ENCODE peak calls at places on chromosomes 11 and 22, in five cellular contexts. V is GM13977, B is GM12878, Q is body of pancreas, T is AG04450. M is an unnamed sample.

GRCh38 chr11:32224580-32224979 is 133.7 kb downstream of the RCN1 start:
- DNase-seq in V (no peak), B (no peak), Q (no peak), T (no peak), M (no peak)

GRCh38 chr11:64251986-64252837 is 882 bp downstream of the PLCB3 start:
- DNase-seq in V (peak), B (no peak), Q (peak), T (no peak), M (no peak)

GRCh38 chr11:69414773-69415187 is 66.7 kb upstream of the LINC01488 start:
- DNase-seq in V (no peak), B (no peak), Q (no peak), T (no peak), M (no peak)

GRCh38 chr22:50146440-50147228 is 23.9 kb upstream of the PANX2 start:
- DNase-seq in V (no peak), B (no peak), Q (peak), T (peak), M (peak)

GRCh38 chr11:126521196-126521595 is 165.7 kb downstream of the ST3GAL4 start:
- DNase-seq in V (no peak), B (no peak), Q (no peak), T (no peak), M (no peak)

GRCh38 chr11:70729949-70730348 is 331.6 kb downstream of the CTTN start:
- DNase-seq in V (no peak), B (no peak), Q (no peak), T (no peak), M (no peak)

GRCh38 chr11:120400564-120401364 is 64.6 kb downstream of the ARHGEF12 start:
- DNase-seq in V (no peak), B (peak), Q (peak), T (peak), M (peak)

GRCh38 chr22:46517255-46517761 is 20.1 kb downstream of the CELSR1 start:
- DNase-seq in V (no peak), B (no peak), Q (no peak), T (no peak), M (no peak)

GRCh38 chr11:86741489-86742435 is 58.6 kb upstream of the PRSS23 start:
- DNase-seq in V (no peak), B (no peak), Q (no peak), T (no peak), M (peak)

GRCh38 chr11:128757235-128757711 is 63.4 kb downstream of the FLI1 start:
- DNase-seq in V (peak), B (peak), Q (peak), T (no peak), M (peak)

GRCh38 chr22:37499789-37500188 is 13.6 kb upstream of the MFNG start:
- DNase-seq in V (no peak), B (no peak), Q (no peak), T (no peak), M (no peak)

GRCh38 chr22:29457730-29458129 is 19.3 kb downstream of the RFPL1 start:
- DNase-seq in V (peak), B (peak), Q (peak), T (no peak), M (peak)

GRCh38 chr11:129373489-129373953 is 2.1 kb upstream of the BARX2 start:
- DNase-seq in V (peak), B (no peak), Q (no peak), T (no peak), M (no peak)

GRCh38 chr11:1938343-1939005 is 8.7 kb upstream of the MRPL23 start:
- DNase-seq in V (peak), B (no peak), Q (no peak), T (no peak), M (no peak)

GRCh38 chr11:76604652-76605241 is 65.8 kb downstream of the LRRC32 start:
- DNase-seq in V (no peak), B (no peak), Q (peak), T (no peak), M (peak)

GRCh38 chr22:49353185-49353584 is 474.5 kb downstream of the BRD1 start:
- DNase-seq in V (no peak), B (no peak), Q (no peak), T (no peak), M (no peak)

GRCh38 chr22:46329616-46330015 is 5.9 kb upstream of the TRMU start:
- DNase-seq in V (no peak), B (no peak), Q (no peak), T (no peak), M (no peak)

GRCh38 chr11:64894812-64895452 is 16.5 kb upstream of the EHD1 start:
- DNase-seq in V (no peak), B (no peak), Q (no peak), T (no peak), M (no peak)

GRCh38 chr22:43113516-43114251 is 3.1 kb downstream of the BIK start:
- DNase-seq in V (no peak), B (no peak), Q (peak), T (no peak), M (no peak)

GRCh38 chr11:63613517-63614135 is 607 bp downstream of the PLAAT3 start:
- DNase-seq in V (peak), B (no peak), Q (peak), T (no peak), M (no peak)

GRCh38 chr11:43516316-43516820 is 157.6 kb downstream of the TTC17 start:
- DNase-seq in V (no peak), B (no peak), Q (no peak), T (no peak), M (no peak)

GRCh38 chr22:20091690-20092476 is 11.8 kb downstream of the DGCR8 start:
- DNase-seq in V (no peak), B (no peak), Q (no peak), T (no peak), M (no peak)

GRCh38 chr11:35367491-35367890 is 51.9 kb downstream of the SLC1A2 start:
- DNase-seq in V (no peak), B (no peak), Q (no peak), T (peak), M (peak)

GRCh38 chr11:65801153-65801987 is 14.5 kb downstream of the OVOL1 start:
- DNase-seq in V (no peak), B (no peak), Q (no peak), T (no peak), M (no peak)

GRCh38 chr22:27476729-27477128 is 324.8 kb downstream of the MN1 start:
- DNase-seq in V (no peak), B (no peak), Q (no peak), T (no peak), M (peak)

DNA sequence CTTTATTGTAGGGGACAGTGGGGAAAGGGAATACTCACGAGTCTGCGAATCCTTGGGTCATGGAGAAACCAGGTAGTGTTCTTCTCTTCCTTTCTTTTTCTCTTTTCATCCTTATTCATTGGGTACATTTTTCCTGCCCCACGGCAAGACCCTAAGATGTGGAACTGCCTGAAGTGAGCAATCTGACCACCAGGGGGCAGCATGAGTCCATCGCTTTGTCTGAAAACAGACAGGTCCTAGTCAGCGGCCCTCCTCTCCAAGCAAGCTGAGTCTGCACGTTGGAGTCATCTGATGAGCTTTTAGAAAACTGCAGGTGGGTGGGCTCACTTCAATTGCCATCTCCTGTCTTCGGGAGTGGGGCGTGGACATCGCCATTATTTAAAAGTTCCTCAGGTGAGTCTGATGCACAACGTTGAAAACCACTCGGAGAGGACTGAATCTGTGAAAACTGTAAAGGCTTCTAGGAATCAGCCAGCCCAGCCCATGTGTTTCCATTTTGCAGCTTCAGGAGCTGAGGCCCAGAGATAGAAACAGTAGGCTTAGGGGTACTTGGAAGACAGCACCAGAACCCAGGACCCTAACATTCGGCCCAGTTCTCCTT is 34.0 kb upstream of the FBXO3 start:
- DNase-seq in V (peak), B (peak), Q (peak), T (peak), M (peak)
- TF ChIP-seq CTCF in V (peak), B (peak), Q (peak), T (peak), M (peak)

GRCh38 chr11:34359548-34359891 is 1.7 kb upstream of the ABTB2 start:
- DNase-seq in V (no peak), B (no peak), Q (no peak), T (no peak), M (no peak)

GRCh38 chr11:34357646-34358257 is at the start of gene ABTB2:
- DNase-seq in V (peak), B (peak), Q (peak), T (peak), M (peak)

GRCh38 chr11:34358666-34359547 is 1.1 kb upstream of the ABTB2 start:
- DNase-seq in V (peak), B (peak), Q (peak), T (no peak), M (peak)

GRCh38 chr11:34356918-34357645 is 728 bp downstream of the ABTB2 start:
- DNase-seq in V (peak), B (no peak), Q (peak), T (no peak), M (peak)

GRCh38 chr11:34358258-34358665 is 452 bp upstream of the ABTB2 start:
- DNase-seq in V (no peak), B (no peak), Q (peak), T (no peak), M (peak)
- TF ChIP-seq CTCF in V (no peak), B (no peak), Q (no peak), T (no peak), M (no peak)

GRCh38 chr11:46272816-46273427 is 4.5 kb upstream of the CREB3L1 start:
- DNase-seq in V (no peak), B (no peak), Q (peak), T (no peak), M (peak)
- TF ChIP-seq CTCF in V (no peak), B (no peak), Q (no peak), T (no peak), M (no peak)

GRCh38 chr11:29328961-29329441 is 687.8 kb downstream of the KCNA4 start:
- DNase-seq in V (peak), B (no peak), Q (no peak), T (peak), M (peak)
- TF ChIP-seq CTCF in V (peak), B (peak), Q (peak), T (peak), M (peak)

GRCh38 chr11:29962243-29962642 is 54.6 kb downstream of the KCNA4 start:
- DNase-seq in V (no peak), B (no peak), Q (no peak), T (no peak), M (peak)
- TF ChIP-seq CTCF in V (peak), B (peak), Q (no peak), T (peak), M (peak)